ENCODE peak calls at places on chromosomes 11 and 22, in five cellular contexts. G is left lung, O is HFF-Myc, A is tibial artery, D is prostate gland. I is an unnamed sample.

GRCh38 chr11:73359341-73359740 is 16.9 kb upstream of the RELT start:
- DNase-seq in G (no peak), O (no peak), A (peak), D (no peak), I (no peak)

GRCh38 chr11:57288771-57289579 is 35.8 kb downstream of the TNKS1BP1 start:
- DNase-seq in G (no peak), O (no peak), A (no peak), D (no peak), I (peak)

GRCh38 chr11:108973402-108974119 is 308.7 kb downstream of the DDX10 start:
- DNase-seq in G (no peak), O (peak), A (no peak), D (no peak), I (peak)

GRCh38 chr22:50439314-50440250 is 35.3 kb downstream of the SBF1 start:
- DNase-seq in G (no peak), O (no peak), A (no peak), D (no peak), I (no peak)

GRCh38 chr11:73972620-73973449 is 9.8 kb downstream of the UCP2 start:
- DNase-seq in G (no peak), O (no peak), A (no peak), D (no peak), I (no peak)

GRCh38 chr11:61871158-61871597 is 20.2 kb downstream of the FADS3 start:
- DNase-seq in G (peak), O (peak), A (peak), D (peak), I (peak)

GRCh38 chr22:27581688-27582087 is 219.9 kb downstream of the MN1 start:
- DNase-seq in G (peak), O (peak), A (peak), D (no peak), I (peak)

GRCh38 chr22:39177791-39178190 is 25.3 kb upstream of the CBX7 start:
- DNase-seq in G (no peak), O (no peak), A (peak), D (no peak), I (no peak)

GRCh38 chr11:94973099-94973968 is at the start of the genes CWC15 and KDM4D:
- DNase-seq in G (peak), O (peak), A (peak), D (peak), I (peak)

GRCh38 chr22:44217346-44217745 is 36.6 kb downstream of the PARVG start:
- DNase-seq in G (no peak), O (no peak), A (no peak), D (no peak), I (no peak)

GRCh38 chr22:19903031-19903430 is 38.5 kb upstream of the COMT start:
- DNase-seq in G (no peak), O (no peak), A (no peak), D (no peak), I (no peak)

GRCh38 chr22:45978275-45978713 is 1.3 kb upstream of the WNT7B start:
- DNase-seq in G (no peak), O (no peak), A (no peak), D (no peak), I (no peak)
- H3K4me3 ChIP-seq in G (peak), O (peak), A (peak), D (peak), I (no peak)

DNA sequence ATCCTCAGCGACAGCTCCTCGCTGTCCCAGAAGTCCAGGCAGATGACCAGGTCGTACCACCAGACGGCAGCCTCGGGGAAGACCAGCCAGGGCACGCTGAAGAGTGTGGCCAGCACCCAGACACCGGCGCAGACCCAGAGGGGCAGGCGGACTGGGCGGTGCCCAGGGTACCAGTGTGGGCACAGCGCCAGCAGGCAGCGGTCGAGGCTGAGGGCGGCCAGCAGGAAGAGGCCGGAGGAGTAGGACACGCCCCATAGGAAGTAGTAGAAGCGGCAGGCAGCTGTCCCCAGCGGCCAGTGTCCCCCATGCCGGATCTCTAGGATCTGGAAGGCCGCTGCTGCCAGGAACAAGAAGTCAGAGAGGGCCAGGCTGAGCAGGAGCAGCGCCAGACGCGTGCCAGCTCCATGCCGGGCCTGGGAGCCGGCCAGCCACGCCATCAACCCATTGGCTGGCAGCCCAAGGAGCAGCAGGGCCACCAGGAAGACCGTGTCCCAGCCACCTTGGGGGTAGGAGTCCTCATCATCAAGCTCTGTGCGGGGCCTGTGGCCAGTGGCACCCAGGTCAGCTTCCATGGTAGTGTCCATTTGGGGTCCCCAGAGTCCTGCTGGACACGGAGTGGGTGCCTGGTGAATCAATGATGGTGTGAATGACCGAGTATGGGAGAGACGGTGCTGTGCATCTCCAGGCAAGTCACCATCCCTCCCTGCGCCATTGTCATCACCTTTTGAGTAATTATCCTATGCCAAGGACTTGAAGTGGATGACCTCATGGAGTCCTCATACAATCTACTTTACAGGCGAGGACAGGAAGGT is at the start of gene GPR152:
- DNase-seq in G (no peak), O (no peak), A (no peak), D (no peak), I (no peak)
- TF ChIP-seq CTCF in G (no peak), O (no peak), A (no peak), D (no peak), I (no peak)

GRCh38 chr11:44610556-44610955 is 45.1 kb downstream of the CD82 start:
- DNase-seq in G (no peak), O (no peak), A (no peak), D (no peak), I (no peak)

GRCh38 chr11:44609783-44610155 is 44.3 kb downstream of the CD82 start:
- DNase-seq in G (no peak), O (no peak), A (no peak), D (no peak), I (no peak)

GRCh38 chr11:44613081-44613628 is 47.7 kb downstream of the CD82 start:
- DNase-seq in G (no peak), O (no peak), A (no peak), D (no peak), I (no peak)

GRCh38 chr11:44611088-44611487 is 45.6 kb downstream of the CD82 start:
- DNase-seq in G (no peak), O (no peak), A (no peak), D (no peak), I (no peak)

GRCh38 chr11:44611687-44612437 is 46.4 kb downstream of the CD82 start:
- DNase-seq in G (no peak), O (no peak), A (no peak), D (no peak), I (no peak)
- H3K4me3 ChIP-seq in G (no peak), O (no peak), A (no peak), D (no peak), I (no peak)

GRCh38 chr11:12236744-12237101 is 126.3 kb downstream of the MICAL2 start:
- DNase-seq in G (no peak), O (no peak), A (no peak), D (no peak), I (no peak)
- TF ChIP-seq CTCF in G (no peak), O (no peak), A (peak), D (no peak), I (no peak)

DNA sequence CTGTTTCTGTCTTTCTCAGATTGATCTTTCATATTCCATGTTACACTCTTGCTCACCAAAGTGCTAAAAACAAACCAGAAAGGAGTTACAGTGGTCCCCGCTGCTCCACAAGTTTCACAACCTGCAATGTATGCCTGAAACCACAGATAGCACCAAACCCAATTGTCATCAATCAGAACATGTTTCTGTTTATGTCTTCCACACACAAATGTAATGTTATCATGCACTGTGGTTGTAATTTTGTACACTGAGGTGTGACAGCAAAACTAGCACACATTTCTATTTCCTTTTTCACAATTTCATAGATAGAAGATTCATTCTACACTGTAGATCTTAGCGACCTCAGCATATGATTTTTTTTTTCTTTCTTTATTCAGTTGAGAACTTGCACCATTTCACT is 1045.9 kb upstream of the RAG2 start:
- DNase-seq in G (no peak), O (no peak), A (no peak), D (no peak), I (no peak)
- H3K4me3 ChIP-seq in G (no peak), O (no peak), A (no peak), D (no peak), I (no peak)

GRCh38 chr11:19734171-19734570 is 21.5 kb downstream of the NAV2 start:
- DNase-seq in G (no peak), O (no peak), A (no peak), D (no peak), I (no peak)

GRCh38 chr11:19738124-19738523 is 25.5 kb downstream of the NAV2 start:
- DNase-seq in G (no peak), O (peak), A (no peak), D (no peak), I (no peak)

GRCh38 chr11:19736831-19737230 is 24.2 kb downstream of the NAV2 start:
- DNase-seq in G (no peak), O (no peak), A (no peak), D (no peak), I (no peak)

GRCh38 chr11:19737575-19737974 is 24.9 kb downstream of the NAV2 start:
- DNase-seq in G (no peak), O (no peak), A (no peak), D (no peak), I (no peak)

GRCh38 chr11:19735512-19735911 is 22.9 kb downstream of the NAV2 start:
- DNase-seq in G (no peak), O (no peak), A (no peak), D (no peak), I (peak)
- TF ChIP-seq CTCF in G (no peak), O (peak), A (peak), D (peak), I (peak)

I was measured in choroid plexus epithelial cell.